ENCODE peak calls at places on chromosome 2, in five cellular contexts. One of them, this sample, is unnamed.

GRCh38 chr2:200477667-200478121 is 32.2 kb downstream of the KCTD18 start:
- DNase-seq in dorsolateral prefrontal cortex: no peak
- DNase-seq in SHP77: no peak
- DNase-seq in NCI-H1417: no peak
- DNase-seq in renal cortical epithelial cell: no peak
- DNase-seq in this sample: no peak

GRCh38 chr2:207337234-207338219 is 171.8 kb upstream of the KLF7 start:
- DNase-seq in dorsolateral prefrontal cortex: no peak
- DNase-seq in SHP77: no peak
- DNase-seq in NCI-H1417: no peak
- DNase-seq in renal cortical epithelial cell: peak
- DNase-seq in this sample: no peak

GRCh38 chr2:64063924-64064331 is 44.7 kb upstream of the VPS54 start:
- DNase-seq in dorsolateral prefrontal cortex: no peak
- DNase-seq in SHP77: peak
- DNase-seq in NCI-H1417: no peak
- DNase-seq in renal cortical epithelial cell: no peak
- DNase-seq in this sample: peak

GRCh38 chr2:237361194-237361986 is 52.6 kb downstream of the COL6A3 start:
- DNase-seq in dorsolateral prefrontal cortex: no peak
- DNase-seq in SHP77: no peak
- DNase-seq in NCI-H1417: no peak
- DNase-seq in renal cortical epithelial cell: no peak
- DNase-seq in this sample: peak

GRCh38 chr2:184835081-184835728 is 236.9 kb downstream of the ZNF804A start:
- DNase-seq in dorsolateral prefrontal cortex: no peak
- DNase-seq in SHP77: peak
- DNase-seq in NCI-H1417: no peak
- DNase-seq in renal cortical epithelial cell: peak
- DNase-seq in this sample: no peak

GRCh38 chr2:127170452-127171197 is 49.5 kb downstream of the CYP27C1 start:
- DNase-seq in dorsolateral prefrontal cortex: no peak
- DNase-seq in SHP77: no peak
- DNase-seq in NCI-H1417: no peak
- DNase-seq in renal cortical epithelial cell: no peak
- DNase-seq in this sample: no peak

GRCh38 chr2:146879882-146880281 is 964.9 kb upstream of the ACVR2A start:
- DNase-seq in dorsolateral prefrontal cortex: no peak
- DNase-seq in SHP77: no peak
- DNase-seq in NCI-H1417: no peak
- DNase-seq in renal cortical epithelial cell: no peak
- DNase-seq in this sample: no peak

GRCh38 chr2:213246665-213247281 is 37.5 kb upstream of the SPAG16 start:
- DNase-seq in dorsolateral prefrontal cortex: no peak
- DNase-seq in SHP77: no peak
- DNase-seq in NCI-H1417: no peak
- DNase-seq in renal cortical epithelial cell: peak
- DNase-seq in this sample: peak

GRCh38 chr2:74130211-74130995 is 17.3 kb downstream of the BOLA3 start:
- DNase-seq in dorsolateral prefrontal cortex: no peak
- DNase-seq in SHP77: no peak
- DNase-seq in NCI-H1417: no peak
- DNase-seq in renal cortical epithelial cell: peak
- DNase-seq in this sample: no peak

GRCh38 chr2:56540901-56541300 is 357.1 kb downstream of the CCDC85A start:
- DNase-seq in dorsolateral prefrontal cortex: no peak
- DNase-seq in SHP77: no peak
- DNase-seq in NCI-H1417: no peak
- DNase-seq in renal cortical epithelial cell: no peak
- DNase-seq in this sample: peak